ENCODE peak calls at places on chromosomes 5 and 9, in six cellular contexts. C is AG09319, V is HL-60, F is Calu3, Z is HFFc6, L is BJ. A is an unnamed sample.

GRCh38 chr5:91957671-91958070 is 574.6 kb upstream of the ARRDC3 start:
- DNase-seq in F (no peak), C (no peak), Z (no peak), L (no peak), V (no peak), A (peak; percentile 29)

GRCh38 chr9:129933215-129933614 is 98.0 kb downstream of the USP20 start:
- DNase-seq in C (no peak), V (no peak), Z (no peak), L (no peak), F (no peak), A (no peak)

GRCh38 chr5:643351-643801 is 31.2 kb downstream of the CEP72 start:
- DNase-seq in L (no peak), V (no peak), C (no peak), Z (no peak), F (no peak), A (no peak)

GRCh38 chr9:128159073-128159783 is 837 bp upstream of the BBLN start:
- DNase-seq in F (no peak), Z (no peak), V (peak; percentile 96), L (no peak), C (no peak), A (no peak)

GRCh38 chr5:67197536-67197935 is 937 bp upstream of the CD180 start:
- DNase-seq in V (no peak), F (no peak), Z (no peak), L (no peak), C (no peak), A (no peak)

GRCh38 chr5:170484847-170485605 is 18.8 kb upstream of the KCNIP1 start:
- DNase-seq in C (no peak), Z (no peak), F (no peak), L (no peak), V (no peak), A (no peak)

GRCh38 chr5:14250094-14250777 is 107.1 kb downstream of the TRIO start:
- DNase-seq in L (no peak), C (peak; percentile 42), V (no peak), F (no peak), Z (peak; percentile 61), A (peak; percentile 86)

GRCh38 chr5:168227973-168228615 is 63.4 kb upstream of the WWC1 start:
- DNase-seq in V (no peak), Z (no peak), L (no peak), F (no peak), C (no peak), A (peak; percentile 60)

GRCh38 chr9:137031904-137032639 is at the start of gene FUT7:
- DNase-seq in C (no peak), Z (no peak), V (peak; percentile 74), F (no peak), L (no peak), A (no peak)

GRCh38 chr9:16413509-16414016 is 456.9 kb downstream of the BNC2 start:
- DNase-seq in Z (peak; percentile 69), C (peak; percentile 91), V (peak; percentile 52), L (peak; percentile 70), F (no peak), A (peak; percentile 99)

GRCh38 chr5:179008667-179009066 is 13.5 kb upstream of the GRM6 start:
- DNase-seq in V (no peak), L (no peak), Z (no peak), C (no peak), F (no peak), A (peak; percentile 10)

GRCh38 chr5:14035859-14036440 is 91.5 kb upstream of the DNAH5 start:
- DNase-seq in V (no peak), F (peak; percentile 85), C (peak; percentile 88), L (peak; percentile 99), Z (peak; percentile 99), A (peak; percentile 97)

GRCh38 chr5:127515693-127516440 is 1.6 kb upstream of the PRRC1 start:
- DNase-seq in Z (no peak), L (no peak), C (no peak), F (no peak), V (no peak), A (no peak)

GRCh38 chr5:181281984-181282316 is 21.0 kb upstream of the TRIM52 start:
- DNase-seq in C (no peak), V (no peak), Z (no peak), L (no peak), F (no peak), A (no peak)

GRCh38 chr9:101418518-101419111 is 17.0 kb downstream of the ALDOB start:
- DNase-seq in V (no peak), Z (peak; percentile 11), C (no peak), L (no peak), F (no peak), A (peak; percentile 26)

GRCh38 chr5:42879267-42879666 is 67.6 kb upstream of the SELENOP start:
- DNase-seq in L (no peak), Z (no peak), V (no peak), F (no peak), C (no peak), A (no peak)

GRCh38 chr5:127844631-127845030 is 141.4 kb downstream of the CCDC192 start:
- DNase-seq in L (no peak), F (no peak), C (no peak), Z (no peak), V (no peak), A (no peak)

GRCh38 chr9:121326130-121326838 is 43.8 kb downstream of the STOM start:
- DNase-seq in L (peak; percentile 30), V (no peak), Z (peak; percentile 66), F (no peak), C (peak; percentile 81), A (peak; percentile 93)

GRCh38 chr5:74919487-74919886 is 53.3 kb upstream of the FAM169A start:
- DNase-seq in L (no peak), Z (peak; percentile 56), F (no peak), C (peak; percentile 24), V (no peak), A (peak; percentile 76)

GRCh38 chr5:159576902-159577301 is 246.6 kb upstream of the IL12B start:
- DNase-seq in V (no peak), Z (no peak), L (no peak), C (no peak), F (no peak), A (no peak)

GRCh38 chr5:159586941-159587340 is 256.7 kb upstream of the IL12B start:
- DNase-seq in F (no peak), L (no peak), V (no peak), C (no peak), Z (no peak), A (no peak)

GRCh38 chr5:159582756-159583523 is 252.7 kb upstream of the IL12B start:
- DNase-seq in L (no peak), F (peak; percentile 53), V (no peak), C (no peak), Z (no peak), A (peak; percentile 7)

DNA sequence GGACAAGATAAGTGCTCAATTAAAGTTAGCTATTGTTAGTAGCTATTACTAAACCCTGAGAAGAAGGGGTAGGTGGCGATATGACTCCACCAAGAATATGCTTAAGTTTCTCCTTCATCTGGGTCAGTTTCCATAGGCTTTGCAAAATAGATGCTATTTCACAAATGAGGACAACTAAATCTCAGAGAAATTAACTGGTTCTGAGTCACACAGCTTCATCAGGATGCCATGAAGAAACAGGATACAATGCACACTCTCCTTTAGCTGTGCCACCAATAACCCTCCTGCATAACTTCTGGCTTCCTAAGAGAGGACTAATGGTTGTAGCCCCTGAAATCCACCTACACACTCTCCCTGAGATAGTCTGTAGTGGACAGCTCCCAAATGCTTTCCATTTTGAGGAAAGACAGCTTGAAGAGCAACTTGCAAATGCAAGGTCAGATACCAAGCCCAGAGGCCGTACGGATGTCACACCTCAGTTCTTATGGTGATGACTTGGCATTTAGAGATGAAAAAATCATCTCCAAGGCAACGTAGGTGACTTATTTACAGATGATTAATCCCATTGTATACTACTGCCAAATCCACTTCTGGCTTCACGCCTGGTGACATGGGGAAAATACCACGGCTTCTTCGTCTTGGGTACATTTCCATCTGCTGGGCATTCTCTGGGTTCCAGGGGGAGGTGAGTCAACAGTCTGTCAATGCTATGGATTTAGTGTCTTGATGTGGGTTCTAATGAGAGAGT is 251.4 kb upstream of the IL12B start:
- DNase-seq in L (no peak), V (no peak), C (peak; percentile 60), F (peak; percentile 85), Z (peak; percentile 48), A (peak; percentile 82)
- TF ChIP-seq CTCF in L (no peak), V (no peak), C (peak; percentile 17), F (no peak), Z (no peak), A (peak; percentile 31)

DNA sequence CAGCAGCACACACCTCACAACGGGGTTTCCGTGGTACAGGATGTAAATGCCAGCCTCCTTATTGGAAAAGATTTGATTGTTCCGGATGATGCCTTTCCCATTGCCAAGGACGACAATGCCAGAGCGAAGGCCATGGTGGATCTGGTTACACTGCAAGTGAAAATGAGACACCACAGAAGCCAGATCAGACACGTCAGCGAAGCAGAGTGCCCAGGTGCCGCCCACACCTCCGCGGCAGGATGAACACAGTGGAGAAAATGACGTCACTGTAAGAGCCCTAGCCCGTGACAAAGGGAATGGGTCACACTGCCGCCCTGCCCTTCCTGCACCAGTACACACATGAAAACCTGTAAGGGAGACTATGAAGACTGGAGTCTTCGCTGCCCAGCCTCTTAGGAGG is 43.4 kb downstream of the POLR1E start:
- DNase-seq in L (no peak), C (no peak), F (no peak), Z (no peak), V (no peak), A (no peak)
- TF ChIP-seq CTCF in L (no peak), C (no peak), F (no peak), Z (no peak), V (no peak), A (no peak)

GRCh38 chr5:135324160-135324559 is 74.9 kb downstream of the MACROH2A1 start:
- DNase-seq in L (no peak), V (no peak), F (no peak), C (no peak), Z (no peak), A (no peak)

GRCh38 chr5:135324897-135325650 is 74.0 kb downstream of the MACROH2A1 start:
- DNase-seq in F (no peak), V (no peak), L (no peak), Z (no peak), C (no peak), A (no peak)

GRCh38 chr5:135322744-135323143 is 76.3 kb downstream of the MACROH2A1 start:
- DNase-seq in C (no peak), L (no peak), F (no peak), V (no peak), Z (no peak), A (no peak)

GRCh38 chr5:135323227-135323626 is 75.8 kb downstream of the MACROH2A1 start:
- DNase-seq in L (no peak), V (no peak), Z (no peak), C (no peak), F (no peak), A (no peak)

GRCh38 chr5:135323701-135324132 is 75.3 kb downstream of the MACROH2A1 start:
- DNase-seq in L (no peak), V (no peak), F (no peak), C (no peak), Z (no peak), A (no peak)
- TF ChIP-seq CTCF in L (no peak), V (no peak), F (no peak), C (no peak), Z (no peak), A (no peak)

DNA sequence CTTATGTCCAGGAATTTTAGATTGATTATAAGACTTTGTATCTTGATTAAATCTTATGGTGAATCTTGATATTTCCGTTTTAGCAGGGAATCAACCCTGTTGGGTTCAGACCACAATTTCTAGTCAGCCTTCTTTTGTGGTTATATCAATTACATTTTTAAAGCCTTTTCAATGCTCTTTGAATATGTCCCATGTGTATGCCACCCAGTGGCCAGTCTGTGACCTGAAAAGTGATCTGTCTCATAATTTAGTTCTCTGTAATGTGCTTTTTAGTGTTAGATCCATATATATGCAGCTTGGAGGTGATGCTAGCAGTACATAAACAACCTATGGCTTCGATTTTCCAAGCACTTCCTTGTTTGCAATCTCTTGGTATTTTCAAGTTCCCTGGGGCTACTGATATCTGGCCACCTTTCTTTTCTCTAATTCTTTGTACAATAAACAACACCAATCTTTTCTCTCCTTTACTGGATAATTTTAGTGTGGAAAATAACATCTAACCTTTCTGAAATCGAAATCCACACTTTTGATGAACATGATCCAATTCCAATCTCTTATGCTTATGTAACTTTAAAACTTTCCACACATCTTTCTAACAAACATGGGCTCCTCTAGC is 28.8 kb downstream of the PDE8B start:
- DNase-seq in C (no peak), F (peak; percentile 48), V (no peak), Z (peak; percentile 22), L (no peak), A (peak; percentile 41)
- TF ChIP-seq CTCF in C (peak; percentile 21), F (peak; percentile 70), V (no peak), Z (peak; percentile 77), L (peak; percentile 29), A (peak; percentile 50)